ENCODE peak calls at places on chromosomes 1 and 21, in four cellular contexts. B, Y, R and Z are unnamed samples.
A peak's percentile ranks its signal among the peaks of the same experiment; 100 is the strongest.

GRCh38 chr21:41086551-41086950 is 81.4 kb upstream of the BACE2 start:
- DNase-seq in Y (no peak), R (no peak), B (no peak), Z (no peak)

GRCh38 chr1:192879416-192879815 is 70.6 kb downstream of the RGS2 start:
- DNase-seq in Y (no peak), R (no peak), B (no peak), Z (peak; percentile 14)

GRCh38 chr1:226549937-226550670 is 1.5 kb downstream of the STUM start:
- DNase-seq in B (no peak), Y (peak; percentile 29), R (peak; percentile 65), Z (peak; percentile 6)

GRCh38 chr1:245754463-245754961 is 599.7 kb downstream of the KIF26B start:
- DNase-seq in Y (no peak), B (no peak), R (no peak), Z (no peak)

GRCh38 chr1:173475564-173476196 is 1.5 kb upstream of the PRDX6 start:
- DNase-seq in B (no peak), Y (no peak), R (no peak), Z (peak; percentile 19)

GRCh38 chr21:37863842-37864241 is 52.4 kb downstream of the KCNJ6 start:
- DNase-seq in B (no peak), Y (no peak), R (no peak), Z (no peak)

GRCh38 chr1:165697491-165697880 is 876 bp downstream of the ALDH9A1 start:
- DNase-seq in B (no peak), R (peak; percentile 5), Y (no peak), Z (no peak)

GRCh38 chr1:160795951-160796383 is at the start of gene LY9:
- DNase-seq in Y (peak; percentile 43), R (no peak), B (peak; percentile 44), Z (no peak)

GRCh38 chr1:92503926-92504750 is 17.4 kb upstream of the GFI1 start:
- DNase-seq in R (no peak), Y (no peak), B (no peak), Z (peak; percentile 39)

GRCh38 chr1:222331765-222332164 is 216.1 kb downstream of the HHIPL2 start:
- DNase-seq in R (no peak), B (no peak), Y (no peak), Z (no peak)

GRCh38 chr1:192958871-192959270 is 100.3 kb downstream of the UCHL5 start:
- DNase-seq in Y (no peak), R (no peak), B (no peak), Z (no peak)

GRCh38 chr1:235077571-235078479 is 50.8 kb downstream of the TOMM20 start:
- DNase-seq in B (no peak), R (no peak), Y (no peak), Z (peak; percentile 78)

GRCh38 chr21:16608209-16608830 is 878.5 kb downstream of the USP25 start:
- DNase-seq in Y (no peak), R (no peak), B (no peak), Z (no peak)

GRCh38 chr21:31530918-31531705 is 128.4 kb upstream of the SOD1 start:
- DNase-seq in R (no peak), B (no peak), Y (no peak), Z (no peak)

GRCh38 chr1:76095800-76096199 is 21.3 kb downstream of the ST6GALNAC3 start:
- DNase-seq in B (no peak), Y (no peak), R (no peak), Z (no peak)

GRCh38 chr1:21647431-21648373 is 21.5 kb downstream of the RAP1GAP start:
- DNase-seq in R (no peak), B (no peak), Y (peak; percentile 79), Z (peak; percentile 78)

GRCh38 chr1:99456536-99456935 is 189.4 kb upstream of the PALMD start:
- DNase-seq in Y (no peak), R (no peak), B (no peak), Z (no peak)

GRCh38 chr1:48790397-48790796 is 13.7 kb upstream of the BEND5 start:
- DNase-seq in Y (no peak), R (no peak), B (no peak), Z (no peak)

GRCh38 chr21:28793043-28793442 is 199.6 kb downstream of the LTN1 start:
- DNase-seq in B (no peak), R (peak; percentile 47), Y (no peak), Z (peak; percentile 6)

GRCh38 chr1:52237430-52237829 is 95.5 kb downstream of the ZFYVE9 start:
- DNase-seq in Y (peak; percentile 31), R (no peak), B (no peak), Z (peak; percentile 82)

GRCh38 chr21:33070921-33071877 is 1.3 kb downstream of the OLIG1 start:
- DNase-seq in B (no peak), Y (no peak), R (no peak), Z (peak; percentile 73)

GRCh38 chr1:101240041-101240430 is 3.2 kb downstream of the S1PR1 start:
- DNase-seq in Y (no peak), B (no peak), R (no peak), Z (no peak)

GRCh38 chr1:154971341-154971998 is 923 bp upstream of the SHC1 start:
- DNase-seq in Y (no peak), R (no peak), B (no peak), Z (no peak)

GRCh38 chr1:233075045-233075444 is 124.6 kb downstream of the NTPCR start:
- DNase-seq in Y (no peak), R (no peak), B (no peak), Z (no peak)

GRCh38 chr1:212952596-212952995 is 2.3 kb downstream of the VASH2 start:
- DNase-seq in Y (no peak), B (no peak), R (no peak), Z (no peak)

GRCh38 chr1:53044926-53045325 is 17.1 kb upstream of the PODN start:
- DNase-seq in B (no peak), R (no peak), Y (no peak), Z (no peak)

GRCh38 chr1:228804640-228805413 is 69.5 kb downstream of the RHOU start:
- DNase-seq in Y (no peak), B (no peak), R (no peak), Z (no peak)

GRCh38 chr1:113073457-113073950 is 506 bp downstream of the LRIG2 start:
- DNase-seq in Y (no peak), B (no peak), R (no peak), Z (peak; percentile 69)

GRCh38 chr1:53590581-53591515 is 131.6 kb downstream of the DMRTB1 start:
- DNase-seq in B (no peak), R (no peak), Y (no peak), Z (no peak)

GRCh38 chr1:1364266-1364665 is 5.9 kb upstream of the MXRA8 start:
- DNase-seq in B (no peak), R (no peak), Y (no peak), Z (no peak)

GRCh38 chr1:91546876-91547275 is 46.2 kb downstream of the CDC7 start:
- DNase-seq in Y (no peak), B (no peak), R (no peak), Z (no peak)

GRCh38 chr21:41733951-41734689 is 32.7 kb downstream of the RIPK4 start:
- DNase-seq in B (no peak), Y (no peak), R (no peak), Z (no peak)

GRCh38 chr1:109892476-109893368 is 17.9 kb upstream of the CSF1 start:
- DNase-seq in Y (no peak), B (no peak), R (no peak), Z (peak; percentile 49)

GRCh38 chr1:55272994-55273393 is 57.8 kb upstream of the USP24 start:
- DNase-seq in Y (no peak), R (no peak), B (no peak), Z (no peak)